ENCODE peak calls at places on chromosomes 2 and 18, in five cellular contexts. G is K562, R is HepG2, Y is H1, U is GM12878. N is an unnamed sample. For H3K4me1, the result is how much of the 10 kb centered on the place peaks cover.

GRCh38 chr2:99784282-99784681 is 294.5 kb upstream of the REV1 start:
- DNase-seq in Y (no peak), U (no peak), R (no peak), G (no peak), N (no peak)

GRCh38 chr2:101466426-101466825 is 8.5 kb downstream of the RFX8 start:
- DNase-seq in Y (no peak), U (no peak), G (no peak), R (no peak), N (no peak)

GRCh38 chr2:186105016-186105415 is 366.4 kb downstream of the FSIP2 start:
- DNase-seq in R (no peak), U (no peak), Y (no peak), G (no peak), N (no peak)

GRCh38 chr2:77640924-77641323 is 118.7 kb upstream of the LRRTM4 start:
- DNase-seq in U (no peak), R (no peak), G (no peak), Y (no peak), N (no peak)

GRCh38 chr2:156908825-156909224 is 348.7 kb upstream of the GALNT5 start:
- DNase-seq in Y (no peak), U (no peak), R (no peak), G (no peak), N (no peak)

GRCh38 chr18:11454021-11454420 is 155.4 kb upstream of the SLC35G4 start:
- DNase-seq in R (no peak), U (no peak), Y (no peak), G (no peak), N (no peak)

GRCh38 chr2:111216811-111217652 is 96.3 kb downstream of the BCL2L11 start:
- DNase-seq in U (no peak), R (no peak), Y (no peak), G (no peak), N (no peak)

GRCh38 chr18:78610179-78610578 is 369.4 kb upstream of the SALL3 start:
- DNase-seq in G (no peak), R (no peak), U (no peak), Y (no peak), N (no peak)

GRCh38 chr2:113157108-113157896 is 16.5 kb upstream of the PSD4 start:
- DNase-seq in U (no peak), Y (peak), G (peak), R (no peak), N (peak)

GRCh38 chr2:10814571-10815331 is 2.2 kb upstream of the PDIA6 start:
- DNase-seq in G (no peak), Y (peak), U (no peak), R (peak), N (peak)

GRCh38 chr2:213261715-213262114 is 22.5 kb upstream of the SPAG16 start:
- DNase-seq in Y (no peak), R (no peak), G (no peak), U (no peak), N (no peak)

GRCh38 chr2:101388232-101388631 is 929 bp upstream of the CREG2 start:
- DNase-seq in R (no peak), Y (no peak), U (no peak), G (no peak), N (no peak)

GRCh38 chr2:98772531-98772930 is 41.6 kb upstream of the MGAT4A start:
- DNase-seq in G (no peak), Y (no peak), R (no peak), U (no peak), N (no peak)

GRCh38 chr2:70920367-70920715 is 15.4 kb upstream of the ATP6V1B1 start:
- DNase-seq in Y (peak), R (no peak), G (no peak), U (no peak), N (no peak)

GRCh38 chr2:96534701-96535181 is 1.8 kb upstream of the ARID5A start:
- DNase-seq in R (no peak), G (no peak), Y (no peak), U (no peak), N (peak)

GRCh38 chr2:239919779-239920545 is 105.2 kb downstream of the NDUFA10 start:
- DNase-seq in G (no peak), U (no peak), R (no peak), Y (no peak), N (no peak)

GRCh38 chr2:29108225-29108624 is 7.0 kb upstream of the CLIP4 start:
- DNase-seq in U (no peak), G (no peak), R (peak), Y (no peak), N (no peak)

GRCh38 chr2:106537047-106537446 is 49.9 kb downstream of the CD8B2 start:
- DNase-seq in G (no peak), R (no peak), Y (no peak), U (peak), N (no peak)

GRCh38 chr2:111702119-111702808 is 181.7 kb downstream of the ANAPC1 start:
- DNase-seq in R (peak), Y (peak), G (peak), U (no peak), N (peak)

GRCh38 chr2:197982565-197982964 is 178.2 kb downstream of the PLCL1 start:
- DNase-seq in G (no peak), R (no peak), U (no peak), Y (no peak), N (no peak)

GRCh38 chr18:25350561-25351201 is 1.3 kb downstream of the ZNF521 start:
- DNase-seq in U (no peak), R (no peak), Y (peak), G (no peak), N (peak)

DNA sequence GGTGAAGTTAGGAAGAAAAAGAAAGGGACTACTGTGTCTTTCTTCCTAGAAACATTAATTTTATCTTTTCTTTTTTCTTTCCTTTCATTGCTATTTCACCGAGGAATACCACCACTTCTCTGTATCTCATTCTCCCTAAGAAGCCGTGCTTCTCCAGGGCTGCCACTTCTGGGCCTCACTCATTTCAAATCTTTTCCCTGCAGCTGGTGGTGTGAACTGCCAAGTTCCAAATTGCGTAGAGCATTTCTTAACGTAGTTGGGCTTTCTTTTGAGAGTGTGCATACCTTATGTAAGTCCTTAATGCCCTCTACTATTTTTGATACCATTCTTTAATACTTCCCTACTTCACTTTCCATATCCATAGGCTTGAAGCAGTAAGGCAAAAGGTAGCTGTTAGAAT is 66.7 kb upstream of the CYP1B1 start:
- DNase-seq in G (no peak), Y (no peak), U (no peak), R (no peak), N (no peak)
- H3K4me1 ChIP-seq in G (under half), Y (under half), U (under half), R (under half), N (under half)

GRCh38 chr2:42602937-42603219 is 34.4 kb downstream of the MTA3 start:
- DNase-seq in U (no peak), Y (no peak), G (no peak), R (no peak), N (no peak)
- H3K27ac ChIP-seq in U (no peak), Y (no peak), G (no peak), R (peak), N (no peak)

DNA sequence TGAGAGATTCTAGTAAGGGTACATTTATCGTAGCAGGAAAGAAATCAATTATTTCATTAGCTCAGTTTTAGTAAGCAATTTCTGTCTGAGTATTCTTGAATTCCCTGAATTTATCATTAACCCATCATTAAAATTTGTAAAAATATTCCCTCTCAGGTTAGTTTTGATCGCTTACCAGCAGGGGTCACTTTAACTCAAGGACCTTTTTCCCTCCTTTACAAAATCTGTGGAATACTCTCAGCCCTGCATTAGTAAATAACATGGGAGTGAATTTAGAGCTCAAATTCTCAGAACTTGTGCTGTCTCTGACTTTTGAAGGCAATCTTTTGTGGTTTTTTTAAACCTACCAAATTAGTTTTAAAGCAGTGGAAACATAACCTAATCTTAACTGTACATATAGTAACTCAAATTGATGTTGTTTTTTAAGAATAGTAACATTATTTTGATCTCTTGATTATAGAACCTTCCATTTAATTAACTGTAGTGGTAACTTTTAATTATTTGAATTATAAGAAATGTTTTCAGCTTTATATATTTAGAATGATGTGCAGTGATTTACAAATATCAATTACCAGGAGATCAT is 97.2 kb downstream of the AGPS start:
- DNase-seq in G (peak), U (no peak), Y (no peak), R (peak), N (peak)
- TF ChIP-seq TAF1 in G (no peak), U (no peak), Y (no peak), R (no peak), N (no peak)

GRCh38 chr18:58909521-58909920 is 44.8 kb downstream of the ZNF532 start:
- DNase-seq in U (no peak), Y (peak), R (no peak), G (no peak), N (no peak)
- H3K4me1 ChIP-seq in U (under half), Y (under half), R (under half), G (under half), N (under half)

DNA sequence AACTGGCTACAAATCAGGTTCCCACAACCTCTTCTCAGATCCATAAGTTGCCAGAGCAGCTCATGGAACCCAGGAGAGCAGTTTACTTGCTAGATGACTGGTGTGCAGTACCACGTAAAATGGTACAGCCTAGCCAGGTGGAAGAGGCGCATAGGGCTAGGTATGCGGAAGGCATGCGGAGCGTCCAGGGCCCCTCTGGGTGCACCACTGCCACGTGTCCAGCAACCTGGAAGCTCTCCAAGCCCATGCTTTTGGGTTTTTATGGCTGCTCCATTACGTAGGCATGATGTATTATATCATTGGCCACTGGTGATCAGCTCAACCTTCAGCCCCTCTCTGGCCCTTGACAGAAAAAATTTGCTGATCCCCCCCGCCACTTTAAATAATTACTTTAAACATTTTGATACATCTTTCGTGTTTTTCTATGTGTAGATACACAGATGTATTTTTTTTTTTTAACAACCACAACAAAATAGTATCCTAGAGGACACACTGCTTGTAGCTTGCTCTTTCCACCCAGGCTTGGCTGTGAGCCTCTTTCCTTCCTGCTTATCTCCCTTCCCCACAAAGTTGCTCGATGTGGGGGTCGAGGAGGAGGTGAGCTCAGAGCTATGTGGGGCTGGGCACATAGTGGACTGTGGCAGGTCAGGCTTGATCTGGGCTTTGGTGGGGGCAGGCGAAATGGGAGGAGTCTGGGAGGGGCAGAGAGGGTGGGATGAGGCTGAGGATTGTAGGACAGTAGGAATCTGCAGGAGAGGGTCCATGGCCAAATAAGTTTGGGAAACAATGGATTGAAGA is 65.4 kb upstream of the MCFD2 start:
- DNase-seq in G (peak), Y (no peak), R (no peak), U (no peak), N (no peak)
- H3K27ac ChIP-seq in G (peak), Y (no peak), R (peak), U (peak), N (no peak)

DNA sequence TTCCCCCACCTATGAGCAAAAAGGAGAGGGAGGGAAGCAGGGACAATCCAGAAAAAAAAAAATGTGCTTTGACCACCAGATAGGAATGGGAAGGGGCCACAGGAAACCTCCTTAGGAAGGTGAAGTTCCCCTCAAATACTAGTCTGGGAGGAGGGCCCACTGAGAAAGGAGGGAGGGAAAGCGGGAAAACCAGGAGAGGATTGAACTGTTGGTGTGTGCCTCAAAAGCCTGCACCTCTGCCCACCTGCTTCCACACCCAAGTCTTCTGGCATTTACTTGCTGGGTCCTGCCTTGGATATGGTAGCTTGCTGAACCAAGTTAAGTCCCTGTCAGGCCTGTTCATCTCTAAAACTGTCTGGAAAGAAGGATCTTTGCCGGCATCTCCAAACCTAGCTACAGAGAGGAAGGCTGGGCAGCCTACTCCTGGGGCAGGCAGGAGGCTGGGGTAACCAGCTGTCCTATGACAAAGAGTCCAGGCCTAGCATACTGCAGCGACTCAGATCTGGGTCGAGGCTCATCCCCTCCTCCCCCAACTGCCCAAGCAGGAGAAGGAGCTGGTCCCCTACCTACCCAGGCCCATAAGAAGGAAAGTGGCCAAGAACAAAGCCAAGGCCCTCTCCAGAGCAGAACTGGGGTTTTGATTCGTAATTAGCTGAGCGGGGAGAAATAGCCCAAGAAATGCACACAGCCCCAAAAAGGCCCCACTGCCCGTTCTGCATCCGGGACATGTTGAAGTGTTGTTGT is 3.0 kb downstream of the EN1 start:
- DNase-seq in R (no peak), Y (peak), U (no peak), G (no peak), N (no peak)
- TF ChIP-seq TAF1 in R (no peak), Y (no peak), U (no peak), G (no peak), N (no peak)

GRCh38 chr2:69299772-69300516 is 87.1 kb downstream of the GFPT1 start:
- DNase-seq in U (no peak), G (no peak), Y (no peak), R (no peak), N (no peak)
- H3K4me1 ChIP-seq in U (under half), G (under half), Y (under half), R (half or more), N (under half)

GRCh38 chr18:62458346-62458745 is 64.5 kb upstream of the ZCCHC2 start:
- DNase-seq in R (peak), Y (no peak), G (no peak), U (no peak), N (no peak)
- H3K27ac ChIP-seq in R (peak), Y (no peak), G (no peak), U (no peak), N (no peak)